ENCODE peak calls at places on chromosome 15, in seven cellular contexts. One of them, this sample, is unnamed.

GRCh38 chr15:42800731-42801474 is 64.0 kb upstream of the CDAN1 start:
- DNase-seq in astrocyte of the cerebellum: no peak
- DNase-seq in activated naive CD4-positive, alpha-beta T cell treated with anti-CD3 and anti-CD28 coated beads for 36 hours: peak; percentile 13
- DNase-seq in HL-60: no peak
- DNase-seq in mucosa of descending colon: no peak
- DNase-seq in putamen: no peak
- DNase-seq in activated gamma-delta T cell treated with Interleukin-2 at 50 U/mL for 16 hours: no peak
- DNase-seq in this sample: no peak

GRCh38 chr15:73710321-73710720 is 26.1 kb downstream of the CD276 start:
- DNase-seq in astrocyte of the cerebellum: no peak
- DNase-seq in activated naive CD4-positive, alpha-beta T cell treated with anti-CD3 and anti-CD28 coated beads for 36 hours: no peak
- DNase-seq in HL-60: no peak
- DNase-seq in mucosa of descending colon: no peak
- DNase-seq in putamen: no peak
- DNase-seq in activated gamma-delta T cell treated with Interleukin-2 at 50 U/mL for 16 hours: no peak
- DNase-seq in this sample: no peak

GRCh38 chr15:67105065-67105951 is 39.9 kb downstream of the SMAD3 start:
- DNase-seq in astrocyte of the cerebellum: peak; percentile 96
- DNase-seq in activated naive CD4-positive, alpha-beta T cell treated with anti-CD3 and anti-CD28 coated beads for 36 hours: no peak
- DNase-seq in HL-60: no peak
- DNase-seq in mucosa of descending colon: no peak
- DNase-seq in putamen: no peak
- DNase-seq in activated gamma-delta T cell treated with Interleukin-2 at 50 U/mL for 16 hours: no peak
- DNase-seq in this sample: peak; percentile 98

GRCh38 chr15:26665950-26666921 is 106.6 kb downstream of the GABRB3 start:
- DNase-seq in astrocyte of the cerebellum: no peak
- DNase-seq in activated naive CD4-positive, alpha-beta T cell treated with anti-CD3 and anti-CD28 coated beads for 36 hours: no peak
- DNase-seq in HL-60: no peak
- DNase-seq in mucosa of descending colon: no peak
- DNase-seq in putamen: no peak
- DNase-seq in activated gamma-delta T cell treated with Interleukin-2 at 50 U/mL for 16 hours: no peak
- DNase-seq in this sample: no peak

GRCh38 chr15:70741677-70742293 is 21.6 kb downstream of the UACA start:
- DNase-seq in astrocyte of the cerebellum: no peak
- DNase-seq in activated naive CD4-positive, alpha-beta T cell treated with anti-CD3 and anti-CD28 coated beads for 36 hours: no peak
- DNase-seq in HL-60: no peak
- DNase-seq in mucosa of descending colon: no peak
- DNase-seq in putamen: no peak
- DNase-seq in activated gamma-delta T cell treated with Interleukin-2 at 50 U/mL for 16 hours: no peak
- DNase-seq in this sample: no peak

GRCh38 chr15:63192604-63193206 is 3.3 kb downstream of the RAB8B start:
- DNase-seq in astrocyte of the cerebellum: no peak
- DNase-seq in activated naive CD4-positive, alpha-beta T cell treated with anti-CD3 and anti-CD28 coated beads for 36 hours: peak; percentile 61
- DNase-seq in HL-60: no peak
- DNase-seq in mucosa of descending colon: no peak
- DNase-seq in putamen: no peak
- DNase-seq in activated gamma-delta T cell treated with Interleukin-2 at 50 U/mL for 16 hours: no peak
- DNase-seq in this sample: no peak

GRCh38 chr15:42273900-42274692 is 863 bp upstream of the TMEM87A start:
- DNase-seq in astrocyte of the cerebellum: no peak
- DNase-seq in activated naive CD4-positive, alpha-beta T cell treated with anti-CD3 and anti-CD28 coated beads for 36 hours: peak; percentile 79
- DNase-seq in HL-60: no peak
- DNase-seq in mucosa of descending colon: peak; percentile 80
- DNase-seq in putamen: peak; percentile 61
- DNase-seq in activated gamma-delta T cell treated with Interleukin-2 at 50 U/mL for 16 hours: peak; percentile 51
- DNase-seq in this sample: peak; percentile 67

GRCh38 chr15:86624261-86625036 is 544.8 kb downstream of the AGBL1 start:
- DNase-seq in astrocyte of the cerebellum: peak; percentile 76
- DNase-seq in activated naive CD4-positive, alpha-beta T cell treated with anti-CD3 and anti-CD28 coated beads for 36 hours: peak; percentile 88
- DNase-seq in HL-60: no peak
- DNase-seq in mucosa of descending colon: peak; percentile 80
- DNase-seq in putamen: peak; percentile 52
- DNase-seq in activated gamma-delta T cell treated with Interleukin-2 at 50 U/mL for 16 hours: peak; percentile 70
- DNase-seq in this sample: peak; percentile 90

GRCh38 chr15:36370735-36371115 is 208.7 kb upstream of the CDIN1 start:
- DNase-seq in astrocyte of the cerebellum: peak; percentile 47
- DNase-seq in activated naive CD4-positive, alpha-beta T cell treated with anti-CD3 and anti-CD28 coated beads for 36 hours: no peak
- DNase-seq in HL-60: no peak
- DNase-seq in mucosa of descending colon: no peak
- DNase-seq in putamen: no peak
- DNase-seq in activated gamma-delta T cell treated with Interleukin-2 at 50 U/mL for 16 hours: no peak
- DNase-seq in this sample: peak; percentile 82

GRCh38 chr15:48029656-48030055 is 91.1 kb upstream of the SLC24A5 start:
- DNase-seq in astrocyte of the cerebellum: peak; percentile 63
- DNase-seq in activated naive CD4-positive, alpha-beta T cell treated with anti-CD3 and anti-CD28 coated beads for 36 hours: no peak
- DNase-seq in HL-60: no peak
- DNase-seq in mucosa of descending colon: no peak
- DNase-seq in putamen: peak; percentile 56
- DNase-seq in activated gamma-delta T cell treated with Interleukin-2 at 50 U/mL for 16 hours: no peak
- DNase-seq in this sample: peak; percentile 12

GRCh38 chr15:29671308-29671981 is 150.8 kb downstream of the TJP1 start:
- DNase-seq in astrocyte of the cerebellum: peak; percentile 91
- DNase-seq in activated naive CD4-positive, alpha-beta T cell treated with anti-CD3 and anti-CD28 coated beads for 36 hours: no peak
- DNase-seq in HL-60: no peak
- DNase-seq in mucosa of descending colon: no peak
- DNase-seq in putamen: no peak
- DNase-seq in activated gamma-delta T cell treated with Interleukin-2 at 50 U/mL for 16 hours: no peak
- DNase-seq in this sample: peak; percentile 91

GRCh38 chr15:80588801-80589200 is 106.3 kb upstream of the ABHD17C start:
- DNase-seq in astrocyte of the cerebellum: peak; percentile 22
- DNase-seq in activated naive CD4-positive, alpha-beta T cell treated with anti-CD3 and anti-CD28 coated beads for 36 hours: no peak
- DNase-seq in HL-60: no peak
- DNase-seq in mucosa of descending colon: no peak
- DNase-seq in putamen: no peak
- DNase-seq in activated gamma-delta T cell treated with Interleukin-2 at 50 U/mL for 16 hours: no peak
- DNase-seq in this sample: peak; percentile 82

GRCh38 chr15:71275098-71275497 is 159.8 kb downstream of the THSD4 start:
- DNase-seq in astrocyte of the cerebellum: peak; percentile 70
- DNase-seq in activated naive CD4-positive, alpha-beta T cell treated with anti-CD3 and anti-CD28 coated beads for 36 hours: no peak
- DNase-seq in HL-60: no peak
- DNase-seq in mucosa of descending colon: no peak
- DNase-seq in putamen: no peak
- DNase-seq in activated gamma-delta T cell treated with Interleukin-2 at 50 U/mL for 16 hours: no peak
- DNase-seq in this sample: peak; percentile 87

GRCh38 chr15:45083223-45083622 is 30.7 kb downstream of the DUOX2 start:
- DNase-seq in astrocyte of the cerebellum: no peak
- DNase-seq in activated naive CD4-positive, alpha-beta T cell treated with anti-CD3 and anti-CD28 coated beads for 36 hours: no peak
- DNase-seq in HL-60: no peak
- DNase-seq in mucosa of descending colon: no peak
- DNase-seq in putamen: no peak
- DNase-seq in activated gamma-delta T cell treated with Interleukin-2 at 50 U/mL for 16 hours: no peak
- DNase-seq in this sample: no peak

GRCh38 chr15:66459818-66460615 is 37.5 kb downstream of the SNAPC5 start:
- DNase-seq in astrocyte of the cerebellum: no peak
- DNase-seq in activated naive CD4-positive, alpha-beta T cell treated with anti-CD3 and anti-CD28 coated beads for 36 hours: no peak
- DNase-seq in HL-60: no peak
- DNase-seq in mucosa of descending colon: no peak
- DNase-seq in putamen: no peak
- DNase-seq in activated gamma-delta T cell treated with Interleukin-2 at 50 U/mL for 16 hours: no peak
- DNase-seq in this sample: peak; percentile 25

GRCh38 chr15:48149858-48150257 is 28.2 kb downstream of the MYEF2 start:
- DNase-seq in astrocyte of the cerebellum: peak; percentile 27
- DNase-seq in activated naive CD4-positive, alpha-beta T cell treated with anti-CD3 and anti-CD28 coated beads for 36 hours: no peak
- DNase-seq in HL-60: no peak
- DNase-seq in mucosa of descending colon: no peak
- DNase-seq in putamen: no peak
- DNase-seq in activated gamma-delta T cell treated with Interleukin-2 at 50 U/mL for 16 hours: no peak
- DNase-seq in this sample: peak; percentile 67

GRCh38 chr15:99994849-99995248 is 261.6 kb upstream of the LYSMD4 start:
- DNase-seq in astrocyte of the cerebellum: no peak
- DNase-seq in activated naive CD4-positive, alpha-beta T cell treated with anti-CD3 and anti-CD28 coated beads for 36 hours: no peak
- DNase-seq in HL-60: no peak
- DNase-seq in mucosa of descending colon: no peak
- DNase-seq in putamen: no peak
- DNase-seq in activated gamma-delta T cell treated with Interleukin-2 at 50 U/mL for 16 hours: no peak
- DNase-seq in this sample: no peak

GRCh38 chr15:88810449-88810848 is 7.2 kb downstream of the ACAN start:
- DNase-seq in astrocyte of the cerebellum: no peak
- DNase-seq in activated naive CD4-positive, alpha-beta T cell treated with anti-CD3 and anti-CD28 coated beads for 36 hours: no peak
- DNase-seq in HL-60: no peak
- DNase-seq in mucosa of descending colon: no peak
- DNase-seq in putamen: no peak
- DNase-seq in activated gamma-delta T cell treated with Interleukin-2 at 50 U/mL for 16 hours: no peak
- DNase-seq in this sample: no peak

GRCh38 chr15:95822946-95823345 is 507.6 kb upstream of the NR2F2 start:
- DNase-seq in astrocyte of the cerebellum: no peak
- DNase-seq in activated naive CD4-positive, alpha-beta T cell treated with anti-CD3 and anti-CD28 coated beads for 36 hours: no peak
- DNase-seq in HL-60: no peak
- DNase-seq in mucosa of descending colon: no peak
- DNase-seq in putamen: no peak
- DNase-seq in activated gamma-delta T cell treated with Interleukin-2 at 50 U/mL for 16 hours: no peak
- DNase-seq in this sample: no peak

GRCh38 chr15:79965836-79966630 is 5.0 kb downstream of the BCL2A1 start:
- DNase-seq in astrocyte of the cerebellum: no peak
- DNase-seq in activated naive CD4-positive, alpha-beta T cell treated with anti-CD3 and anti-CD28 coated beads for 36 hours: peak; percentile 31
- DNase-seq in HL-60: no peak
- DNase-seq in mucosa of descending colon: no peak
- DNase-seq in putamen: no peak
- DNase-seq in activated gamma-delta T cell treated with Interleukin-2 at 50 U/mL for 16 hours: no peak
- DNase-seq in this sample: no peak

GRCh38 chr15:35738370-35738769 is 192.4 kb upstream of the DPH6 start:
- DNase-seq in astrocyte of the cerebellum: no peak
- DNase-seq in activated naive CD4-positive, alpha-beta T cell treated with anti-CD3 and anti-CD28 coated beads for 36 hours: no peak
- DNase-seq in HL-60: no peak
- DNase-seq in mucosa of descending colon: no peak
- DNase-seq in putamen: no peak
- DNase-seq in activated gamma-delta T cell treated with Interleukin-2 at 50 U/mL for 16 hours: no peak
- DNase-seq in this sample: peak; percentile 66

GRCh38 chr15:94070341-94071275 is 160.8 kb upstream of the MCTP2 start:
- DNase-seq in astrocyte of the cerebellum: no peak
- DNase-seq in activated naive CD4-positive, alpha-beta T cell treated with anti-CD3 and anti-CD28 coated beads for 36 hours: no peak
- DNase-seq in HL-60: peak; percentile 2
- DNase-seq in mucosa of descending colon: peak; percentile 44
- DNase-seq in putamen: no peak
- DNase-seq in activated gamma-delta T cell treated with Interleukin-2 at 50 U/mL for 16 hours: no peak
- DNase-seq in this sample: peak; percentile 66

GRCh38 chr15:91852741-91853500 is 587 bp upstream of the SLCO3A1 start:
- DNase-seq in astrocyte of the cerebellum: peak; percentile 19
- DNase-seq in activated naive CD4-positive, alpha-beta T cell treated with anti-CD3 and anti-CD28 coated beads for 36 hours: peak; percentile 68
- DNase-seq in HL-60: peak; percentile 78
- DNase-seq in mucosa of descending colon: peak; percentile 83
- DNase-seq in putamen: peak; percentile 86
- DNase-seq in activated gamma-delta T cell treated with Interleukin-2 at 50 U/mL for 16 hours: peak; percentile 67
- DNase-seq in this sample: peak; percentile 59